ENCODE peak calls at places on chromosome 19, in nine cellular contexts. D is nephron progenitor cell, B is hypothalamus, H is Right ventricle myocardium superior, M is AG08396, F is tibial nerve, R is cardiac muscle cell, Z is GF-D8, J is ELF-1. V is an unnamed sample.
A peak's percentile ranks its signal among the peaks of the same experiment; 100 is the strongest.

GRCh38 chr19:33719366-33720154 is 77.1 kb upstream of the KCTD15 start:
- DNase-seq in F (no peak), Z (no peak), B (no peak), H (no peak), R (no peak), J (no peak), M (no peak), D (peak; percentile 38), V (no peak)

GRCh38 chr19:23283925-23284324 is 33.7 kb upstream of the ZNF724 start:
- DNase-seq in Z (no peak), F (no peak), R (peak; percentile 27), M (peak; percentile 54), B (no peak), H (no peak), D (peak; percentile 40), J (peak; percentile 72), V (peak; percentile 38)

GRCh38 chr19:29121684-29122083 is 91.3 kb downstream of the UQCRFS1 start:
- DNase-seq in J (peak; percentile 52), Z (no peak), B (no peak), H (no peak), F (no peak), R (peak; percentile 6), M (peak; percentile 51), D (peak; percentile 50), V (no peak)

GRCh38 chr19:31014668-31015067 is 334.6 kb downstream of the TSHZ3 start:
- DNase-seq in B (no peak), J (no peak), M (no peak), F (no peak), D (no peak), R (no peak), Z (no peak), H (no peak), V (no peak)

GRCh38 chr19:30785728-30786127 is 413.5 kb downstream of the ZNF536 start:
- DNase-seq in H (no peak), M (no peak), F (no peak), J (no peak), D (no peak), B (no peak), Z (no peak), R (no peak), V (no peak)

GRCh38 chr19:12880551-12881171 is 588 bp downstream of the DNASE2 start:
- DNase-seq in H (peak; percentile 57), D (peak; percentile 63), B (no peak), F (no peak), M (peak; percentile 49), Z (no peak), R (peak; percentile 41), J (no peak), V (no peak)

GRCh38 chr19:38392707-38393308 is 4.3 kb downstream of the SPRED3 start:
- DNase-seq in M (peak; percentile 72), D (no peak), H (no peak), F (no peak), R (peak; percentile 36), Z (no peak), J (no peak), B (no peak), V (no peak)

GRCh38 chr19:17504030-17504429 is 7.4 kb upstream of the PGLS start:
- DNase-seq in J (no peak), B (no peak), Z (no peak), H (no peak), F (no peak), M (no peak), R (no peak), D (no peak), V (no peak)

GRCh38 chr19:10602330-10603083 is 15.4 kb upstream of the AP1M2 start:
- DNase-seq in D (peak; percentile 90), M (peak; percentile 98), B (peak; percentile 50), R (peak; percentile 83), J (peak; percentile 57), H (peak; percentile 92), F (peak; percentile 82), Z (peak; percentile 14), V (peak; percentile 85)

GRCh38 chr19:10753305-10753704 is 35.4 kb downstream of the DNM2 start:
- DNase-seq in H (no peak), Z (no peak), R (no peak), M (no peak), J (no peak), B (no peak), F (no peak), D (no peak), V (no peak)

GRCh38 chr19:33740811-33741396 is 55.8 kb upstream of the KCTD15 start:
- DNase-seq in D (peak; percentile 87), J (peak; percentile 72), M (peak; percentile 39), Z (no peak), H (no peak), B (no peak), F (no peak), R (peak; percentile 58), V (peak; percentile 3)

GRCh38 chr19:2055871-2056809 is 5.1 kb upstream of the MKNK2 start:
- DNase-seq in M (no peak), F (no peak), J (no peak), R (peak; percentile 84), H (peak; percentile 74), D (no peak), Z (no peak), B (no peak), V (no peak)

GRCh38 chr19:54436031-54436523 is 12.9 kb upstream of the LENG8 start:
- DNase-seq in F (no peak), H (no peak), B (no peak), D (no peak), Z (no peak), M (no peak), R (no peak), J (no peak), V (no peak)

GRCh38 chr19:28185646-28186045 is 1027.3 kb downstream of the UQCRFS1 start:
- DNase-seq in B (no peak), R (no peak), H (no peak), J (peak; percentile 24), D (no peak), Z (no peak), M (no peak), F (no peak), V (no peak)

GRCh38 chr19:38452430-38453366 is 19.2 kb downstream of the RYR1 start:
- DNase-seq in F (no peak), D (peak; percentile 53), M (peak; percentile 43), H (no peak), J (peak; percentile 89), R (no peak), Z (no peak), B (no peak), V (no peak)

GRCh38 chr19:55373993-55374757 is 2.5 kb upstream of the TMEM190 start:
- DNase-seq in M (peak; percentile 76), R (peak; percentile 50), J (no peak), B (no peak), F (no peak), H (no peak), Z (no peak), D (peak; percentile 32), V (no peak)

GRCh38 chr19:14968247-14968646 is 11.4 kb downstream of the SLC1A6 start:
- DNase-seq in J (no peak), D (no peak), R (no peak), F (no peak), B (no peak), M (no peak), Z (no peak), H (no peak), V (no peak)

GRCh38 chr19:13001166-13001501 is 5.9 kb downstream of the NFIX start:
- DNase-seq in M (no peak), F (no peak), B (no peak), D (no peak), J (no peak), Z (no peak), R (no peak), H (no peak), V (no peak)

GRCh38 chr19:46861691-46862503 is 1.1 kb downstream of the ARHGAP35 start:
- DNase-seq in M (no peak), D (peak; percentile 30), J (peak; percentile 45), Z (no peak), R (no peak), H (no peak), B (no peak), F (no peak), V (no peak)

GRCh38 chr19:38388310-38389100 is at the start of gene SPRED3:
- DNase-seq in H (no peak), R (peak; percentile 62), D (peak; percentile 79), J (peak; percentile 47), F (no peak), Z (no peak), B (no peak), M (peak; percentile 81), V (no peak)

GRCh38 chr19:16463991-16464575 is 7.7 kb downstream of the EPS15L1 start:
- DNase-seq in F (no peak), B (no peak), D (no peak), M (peak; percentile 46), R (peak; percentile 29), J (peak; percentile 88), Z (no peak), H (no peak), V (no peak)

GRCh38 chr19:20926796-20927195 is 3.7 kb downstream of the ZNF85 start:
- DNase-seq in R (no peak), Z (no peak), B (no peak), M (no peak), J (no peak), H (no peak), D (no peak), F (no peak), V (no peak)

GRCh38 chr19:58060231-58060630 is 1.1 kb downstream of the ZNF135 start:
- DNase-seq in J (no peak), R (no peak), B (no peak), M (no peak), F (no peak), D (no peak), Z (no peak), H (no peak), V (no peak)

GRCh38 chr19:8363803-8364771 is at the start of gene ANGPTL4:
- DNase-seq in H (peak; percentile 89), M (peak; percentile 85), Z (no peak), J (peak; percentile 72), D (peak; percentile 74), F (peak; percentile 71), R (peak; percentile 92), B (peak; percentile 31), V (peak; percentile 39)

GRCh38 chr19:35882074-35882832 is 13.9 kb downstream of the APLP1 start:
- DNase-seq in Z (peak; percentile 4), F (no peak), H (no peak), D (no peak), B (no peak), J (no peak), R (peak; percentile 84), M (peak; percentile 80), V (peak; percentile 29)

GRCh38 chr19:49006905-49007304 is 10.0 kb downstream of the LHB start:
- DNase-seq in D (no peak), M (no peak), H (no peak), B (no peak), R (no peak), F (no peak), Z (no peak), J (no peak), V (no peak)

GRCh38 chr19:47111682-47112165 is 1.9 kb downstream of the ZC3H4 start:
- DNase-seq in Z (no peak), H (no peak), D (no peak), F (no peak), R (no peak), M (no peak), J (no peak), B (no peak), V (no peak)

GRCh38 chr19:40576181-40576584 is 490 bp upstream of the SHKBP1 start:
- DNase-seq in D (peak; percentile 39), H (no peak), F (no peak), B (no peak), Z (no peak), M (no peak), R (no peak), J (peak; percentile 53), V (no peak)

GRCh38 chr19:38455031-38455430 is 21.5 kb downstream of the RYR1 start:
- DNase-seq in R (peak; percentile 27), Z (no peak), B (no peak), J (peak; percentile 33), H (no peak), F (no peak), M (peak; percentile 58), D (peak; percentile 61), V (no peak)

GRCh38 chr19:34313188-34313587 is 51.8 kb upstream of the GPI start:
- DNase-seq in R (peak; percentile 84), F (no peak), Z (no peak), B (no peak), J (no peak), M (no peak), D (no peak), H (no peak), V (no peak)

GRCh38 chr19:14033946-14034345 is 2.4 kb downstream of the IL27RA start:
- DNase-seq in F (no peak), B (no peak), H (no peak), Z (no peak), J (no peak), R (no peak), M (no peak), D (no peak), V (no peak)

V was measured in T-cell.